ENCODE peak calls at places on chromosomes 11 and 22, in five cellular contexts. G, W, S, I and Z are unnamed samples.

GRCh38 chr11:44775366-44776356 is 48.9 kb downstream of the TSPAN18 start:
- DNase-seq in G (peak), W (peak), S (no peak), I (peak), Z (peak)

GRCh38 chr22:32814289-32814865 is 12.9 kb downstream of the TIMP3 start:
- DNase-seq in G (no peak), W (no peak), S (no peak), I (no peak), Z (no peak)

GRCh38 chr22:22226448-22227187 is 18.0 kb upstream of the VPREB1 start:
- DNase-seq in G (no peak), W (no peak), S (no peak), I (no peak), Z (no peak)

GRCh38 chr11:100961633-100962032 is 168.0 kb downstream of the PGR start:
- DNase-seq in G (no peak), W (no peak), S (no peak), I (no peak), Z (no peak)

GRCh38 chr11:17766590-17766989 is 32.0 kb downstream of the KCNC1 start:
- DNase-seq in G (peak), W (no peak), S (no peak), I (no peak), Z (no peak)

GRCh38 chr22:39999144-39999757 is 4.5 kb downstream of the FAM83F start:
- DNase-seq in G (no peak), W (peak), S (no peak), I (peak), Z (no peak)

GRCh38 chr11:68213555-68214172 is 568 bp upstream of the KMT5B start:
- DNase-seq in G (peak), W (peak), S (peak), I (peak), Z (peak)

GRCh38 chr11:3723014-3723708 is 52.0 kb upstream of the CHRNA10 start:
- DNase-seq in G (no peak), W (peak), S (peak), I (peak), Z (no peak)

GRCh38 chr22:40077646-40078016 is 82.9 kb downstream of the FAM83F start:
- DNase-seq in G (no peak), W (no peak), S (no peak), I (no peak), Z (no peak)

GRCh38 chr11:130785376-130786110 is 130.7 kb downstream of the SNX19 start:
- DNase-seq in G (no peak), W (no peak), S (no peak), I (peak), Z (no peak)

GRCh38 chr22:27405672-27406388 is 395.7 kb downstream of the MN1 start:
- DNase-seq in G (peak), W (peak), S (peak), I (peak), Z (peak)

GRCh38 chr11:70537576-70538571 is 139.5 kb downstream of the CTTN start:
- DNase-seq in G (peak), W (no peak), S (no peak), I (no peak), Z (no peak)

GRCh38 chr11:123429851-123430735 is at the start of gene GRAMD1B:
- DNase-seq in G (peak), W (peak), S (peak), I (peak), Z (peak)

GRCh38 chr11:62545437-62546243 is 966 bp downstream of the AHNAK start:
- DNase-seq in G (peak), W (peak), S (peak), I (peak), Z (peak)

GRCh38 chr11:19263333-19263732 is 22.6 kb upstream of the E2F8 start:
- DNase-seq in G (no peak), W (no peak), S (no peak), I (no peak), Z (no peak)

GRCh38 chr11:3021125-3021524 is 29.0 kb upstream of the NAP1L4 start:
- DNase-seq in G (no peak), W (peak), S (no peak), I (peak), Z (peak)

GRCh38 chr11:117690484-117691205 is 106.4 kb downstream of the DSCAML1 start:
- DNase-seq in G (no peak), W (no peak), S (no peak), I (no peak), Z (no peak)

GRCh38 chr11:70038034-70038834 is 39.9 kb upstream of the ANO1 start:
- DNase-seq in G (no peak), W (no peak), S (no peak), I (no peak), Z (no peak)

GRCh38 chr11:100010393-100010792 is 676.7 kb upstream of the ARHGAP42 start:
- DNase-seq in G (no peak), W (no peak), S (no peak), I (no peak), Z (peak)

GRCh38 chr11:113668255-113668654 is 37.9 kb downstream of the TMPRSS5 start:
- DNase-seq in G (no peak), W (no peak), S (no peak), I (no peak), Z (no peak)

GRCh38 chr22:39236321-39237275 is 8.2 kb downstream of the PDGFB start:
- DNase-seq in G (peak), W (no peak), S (no peak), I (no peak), Z (no peak)

GRCh38 chr11:68960299-68961071 is 20.3 kb downstream of the MRGPRD start:
- DNase-seq in G (peak), W (no peak), S (no peak), I (no peak), Z (no peak)

DNA sequence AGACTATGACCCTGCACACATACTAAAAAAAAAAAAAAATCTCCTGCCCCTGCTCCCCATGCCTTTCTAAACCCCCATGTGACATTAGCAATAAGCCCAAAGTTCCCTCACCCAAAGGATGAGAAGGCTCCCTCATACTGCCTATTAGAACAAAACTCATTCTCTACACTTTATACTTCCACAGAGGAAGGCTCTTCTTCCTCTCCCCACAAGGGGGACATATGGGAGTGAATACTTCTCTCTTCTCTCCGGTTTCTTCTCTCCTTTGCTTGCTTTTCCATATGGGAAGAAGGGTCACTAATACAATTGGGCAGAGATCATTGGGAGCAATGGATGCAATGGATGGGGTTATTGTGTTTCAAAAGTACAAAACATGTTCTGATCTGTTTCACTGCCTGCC is 3.3 kb downstream of the OR52L1 start:
- DNase-seq in G (no peak), W (no peak), S (no peak), I (no peak), Z (no peak)
- TF ChIP-seq CTCF in G (no peak), W (no peak), S (no peak), I (no peak), Z (peak)

GRCh38 chr11:119030329-119031047 is at the start of gene SLC37A4:
- DNase-seq in G (peak), W (peak), S (peak), I (peak), Z (peak)
- TF ChIP-seq CTCF in G (peak), W (peak), S (peak), I (peak), Z (peak)

GRCh38 chr11:15327786-15328231 is 213.1 kb downstream of the INSC start:
- DNase-seq in G (peak), W (peak), S (no peak), I (no peak), Z (peak)
- TF ChIP-seq CTCF in G (peak), W (peak), S (peak), I (peak), Z (peak)

GRCh38 chr11:132007184-132007583 is 636.8 kb downstream of the NTM start:
- DNase-seq in G (no peak), W (no peak), S (no peak), I (no peak), Z (no peak)
- TF ChIP-seq CTCF in G (no peak), W (no peak), S (no peak), I (no peak), Z (no peak)

DNA sequence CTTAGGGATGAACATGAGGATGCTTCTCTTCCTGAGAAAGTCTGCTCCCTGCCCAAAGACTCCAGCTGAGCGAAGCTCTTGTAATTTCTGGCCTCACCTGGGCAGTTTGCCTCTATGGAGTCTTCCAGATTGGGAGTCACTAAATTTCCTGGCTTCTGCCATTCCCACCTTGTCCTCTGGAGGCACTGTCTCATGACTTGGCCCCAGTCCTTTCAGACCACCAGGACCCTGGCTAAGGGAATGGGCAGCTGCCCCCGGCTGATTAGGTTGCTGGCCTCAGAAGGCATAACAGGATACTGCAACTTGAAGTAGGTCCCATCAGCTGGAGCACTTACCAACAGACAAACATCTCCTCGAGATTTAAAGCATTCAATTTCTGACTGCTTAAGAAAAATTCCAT is 128.1 kb upstream of the SPON1 start:
- DNase-seq in G (no peak), W (no peak), S (no peak), I (no peak), Z (peak)
- TF ChIP-seq CTCF in G (no peak), W (no peak), S (no peak), I (peak), Z (peak)

DNA sequence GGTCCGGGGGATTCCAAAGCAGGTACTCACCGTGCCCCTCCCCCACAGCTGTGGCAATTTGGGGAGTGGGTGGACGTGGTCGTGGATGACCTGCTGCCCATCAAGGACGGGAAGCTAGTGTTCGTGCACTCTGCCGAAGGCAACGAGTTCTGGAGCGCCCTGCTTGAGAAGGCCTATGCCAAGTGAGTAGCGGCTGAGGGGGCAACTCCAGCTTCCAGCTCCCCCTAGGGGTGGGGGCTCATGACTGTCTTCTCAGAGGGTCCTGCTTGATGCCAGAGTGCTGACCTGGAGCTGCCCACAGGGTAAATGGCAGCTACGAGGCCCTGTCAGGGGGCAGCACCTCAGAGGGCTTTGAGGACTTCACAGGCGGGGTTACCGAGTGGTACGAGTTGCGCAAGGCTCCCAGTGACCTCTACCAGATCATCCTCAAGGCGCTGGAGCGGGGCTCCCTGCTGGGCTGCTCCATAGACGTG is 4.2 kb downstream of the CAPN1 start:
- DNase-seq in G (no peak), W (no peak), S (no peak), I (no peak), Z (no peak)
- TF ChIP-seq CTCF in G (no peak), W (no peak), S (peak), I (peak), Z (no peak)

GRCh38 chr22:24437820-24438328 is 10.5 kb downstream of the ADORA2A start:
- DNase-seq in G (no peak), W (no peak), S (no peak), I (peak), Z (no peak)
- TF ChIP-seq CTCF in G (no peak), W (peak), S (peak), I (peak), Z (no peak)

DNA sequence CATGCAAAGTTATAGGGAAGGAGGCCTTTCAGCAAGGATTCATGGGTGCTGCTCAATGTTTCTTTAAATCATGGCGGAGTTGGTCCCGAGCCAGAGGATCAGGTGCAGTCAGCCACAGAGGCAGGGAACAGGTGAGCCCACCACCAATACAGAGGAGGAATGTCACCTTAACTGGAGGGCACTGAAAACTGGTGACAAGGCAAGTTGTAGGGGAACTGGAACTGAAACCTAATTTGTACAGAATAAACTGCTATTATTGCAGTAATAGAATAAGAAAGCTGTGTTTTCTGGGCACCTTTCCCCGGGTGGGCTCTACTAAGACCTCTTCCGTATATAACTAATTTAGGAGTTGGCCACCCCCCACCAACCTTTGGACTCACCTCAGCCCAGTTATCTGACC is 296.0 kb upstream of the NARS2 start:
- DNase-seq in G (no peak), W (no peak), S (no peak), I (no peak), Z (no peak)
- TF ChIP-seq CTCF in G (no peak), W (no peak), S (no peak), I (no peak), Z (no peak)

DNA sequence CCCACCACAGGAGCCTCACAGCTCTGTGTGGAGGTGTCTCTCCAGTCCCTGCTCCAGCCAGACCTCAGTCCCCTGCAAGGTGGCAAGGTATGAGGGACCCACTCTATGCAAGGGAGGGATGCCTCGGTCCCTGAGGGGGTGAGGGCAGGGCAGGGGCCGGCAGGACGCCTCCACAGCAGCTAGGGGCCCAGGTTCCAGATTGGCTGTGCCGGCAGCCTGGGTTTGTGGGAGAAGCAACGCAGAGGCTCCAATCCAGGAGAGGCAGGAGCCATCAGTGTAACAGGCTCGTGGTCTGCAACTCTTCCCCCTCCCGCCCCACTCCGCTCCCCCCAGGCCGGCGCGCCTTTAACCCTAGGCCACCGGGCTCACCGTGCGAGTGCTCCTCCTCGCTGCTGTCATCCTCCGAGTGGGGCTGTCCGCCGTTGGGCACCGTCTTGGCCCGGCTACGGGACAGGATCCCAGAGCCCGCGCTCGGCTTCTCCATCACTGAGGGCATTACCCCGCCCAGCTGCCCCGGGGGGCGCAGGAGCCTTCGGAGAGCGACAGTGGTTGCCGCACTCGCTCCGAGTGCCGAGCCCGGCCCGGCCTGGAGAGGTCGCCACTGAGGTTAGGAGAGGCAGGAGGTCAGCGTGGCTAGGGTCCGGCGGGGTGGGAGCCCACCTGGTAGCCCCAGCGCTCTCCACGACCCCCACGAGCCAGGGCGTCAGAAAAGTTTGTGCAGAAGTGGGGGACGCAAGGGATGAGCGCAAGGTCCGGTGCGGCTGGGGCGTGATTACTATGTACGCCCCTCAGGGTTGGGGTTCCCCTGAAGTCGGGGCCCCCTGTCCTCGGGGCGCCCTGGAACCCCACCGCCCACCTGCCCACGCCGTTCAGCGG is 765 bp downstream of the RCOR2 start:
- DNase-seq in G (peak), W (peak), S (no peak), I (no peak), Z (peak)
- TF ChIP-seq CTCF in G (peak), W (peak), S (peak), I (peak), Z (peak)